ENCODE peak calls at places on chromosomes 3 and 15, in five cellular contexts. One of them, this sample, is unnamed.

GRCh38 chr3:124887177-124887995 is at the start of gene ITGB5:
- DNase-seq in ovary: peak; percentile 77
- DNase-seq in GM06990: peak; percentile 42
- DNase-seq in tibial nerve: peak; percentile 66
- DNase-seq in fibroblast of mammary gland: peak; percentile 74
- DNase-seq in this sample: peak; percentile 3

GRCh38 chr3:174202561-174202960 is 656.6 kb upstream of the NAALADL2 start:
- DNase-seq in tibial nerve: no peak
- DNase-seq in fibroblast of mammary gland: peak; percentile 25
- DNase-seq in ovary: no peak
- DNase-seq in GM06990: no peak
- DNase-seq in this sample: no peak

GRCh38 chr3:42600958-42601675 is 631 bp downstream of the NKTR start:
- DNase-seq in fibroblast of mammary gland: peak; percentile 66
- DNase-seq in ovary: no peak
- DNase-seq in GM06990: no peak
- DNase-seq in tibial nerve: peak; percentile 45
- DNase-seq in this sample: peak; percentile 60

GRCh38 chr3:107413264-107413663 is 36.0 kb downstream of the CCDC54 start:
- DNase-seq in tibial nerve: no peak
- DNase-seq in GM06990: no peak
- DNase-seq in ovary: no peak
- DNase-seq in fibroblast of mammary gland: no peak
- DNase-seq in this sample: no peak

GRCh38 chr3:99565316-99565715 is 73.1 kb upstream of the COL8A1 start:
- DNase-seq in GM06990: no peak
- DNase-seq in fibroblast of mammary gland: no peak
- DNase-seq in tibial nerve: no peak
- DNase-seq in ovary: no peak
- DNase-seq in this sample: no peak

GRCh38 chr3:128629936-128630335 is 20.7 kb downstream of the RPN1 start:
- DNase-seq in tibial nerve: no peak
- DNase-seq in ovary: no peak
- DNase-seq in GM06990: no peak
- DNase-seq in fibroblast of mammary gland: no peak
- DNase-seq in this sample: no peak

GRCh38 chr3:59517448-59517847 is 467.6 kb upstream of the CFAP20DC start:
- DNase-seq in tibial nerve: no peak
- DNase-seq in fibroblast of mammary gland: no peak
- DNase-seq in GM06990: no peak
- DNase-seq in ovary: no peak
- DNase-seq in this sample: no peak

GRCh38 chr15:33243869-33244268 is 49.4 kb upstream of the FMN1 start:
- DNase-seq in GM06990: no peak
- DNase-seq in tibial nerve: no peak
- DNase-seq in fibroblast of mammary gland: peak; percentile 67
- DNase-seq in ovary: no peak
- DNase-seq in this sample: no peak

GRCh38 chr3:153138267-153139210 is 23.5 kb upstream of the RAP2B start:
- DNase-seq in fibroblast of mammary gland: peak; percentile 94
- DNase-seq in GM06990: peak; percentile 46
- DNase-seq in tibial nerve: peak; percentile 24
- DNase-seq in ovary: no peak
- DNase-seq in this sample: peak; percentile 63

GRCh38 chr3:10387881-10388621 is 67.1 kb upstream of the SEC13 start:
- DNase-seq in fibroblast of mammary gland: no peak
- DNase-seq in tibial nerve: no peak
- DNase-seq in ovary: no peak
- DNase-seq in GM06990: no peak
- DNase-seq in this sample: no peak

GRCh38 chr15:40313531-40314398 is 6.0 kb upstream of the PLCB2 start:
- DNase-seq in ovary: no peak
- DNase-seq in fibroblast of mammary gland: no peak
- DNase-seq in GM06990: no peak
- DNase-seq in tibial nerve: peak; percentile 64
- DNase-seq in this sample: peak; percentile 92

GRCh38 chr15:40317580-40317979 is 5.9 kb upstream of the INAFM2 start:
- DNase-seq in fibroblast of mammary gland: no peak
- DNase-seq in GM06990: no peak
- DNase-seq in tibial nerve: no peak
- DNase-seq in ovary: no peak
- DNase-seq in this sample: no peak

GRCh38 chr15:40312370-40313158 is 4.8 kb upstream of the PLCB2 start:
- DNase-seq in tibial nerve: no peak
- DNase-seq in ovary: no peak
- DNase-seq in fibroblast of mammary gland: no peak
- DNase-seq in GM06990: no peak
- DNase-seq in this sample: no peak

GRCh38 chr15:40310993-40311392 is 3.3 kb upstream of the PLCB2 start:
- DNase-seq in ovary: no peak
- DNase-seq in GM06990: no peak
- DNase-seq in fibroblast of mammary gland: no peak
- DNase-seq in tibial nerve: no peak
- DNase-seq in this sample: no peak

GRCh38 chr15:40314723-40315276 is 7.1 kb upstream of the PLCB2 start:
- DNase-seq in ovary: no peak
- DNase-seq in fibroblast of mammary gland: peak; percentile 49
- DNase-seq in tibial nerve: no peak
- DNase-seq in GM06990: no peak
- DNase-seq in this sample: no peak
- H3K4me3 ChIP-seq in ovary: no peak overlapping the region
- H3K4me3 ChIP-seq in fibroblast of mammary gland: no peak overlapping the region
- H3K4me3 ChIP-seq in tibial nerve: no peak overlapping the region
- H3K4me3 ChIP-seq in GM06990: no peak overlapping the region
- H3K4me3 ChIP-seq in this sample: no peak overlapping the region

GRCh38 chr15:69979783-69980182 is 117.9 kb downstream of the TLE3 start:
- DNase-seq in fibroblast of mammary gland: no peak
- DNase-seq in GM06990: peak; percentile 82
- DNase-seq in tibial nerve: no peak
- DNase-seq in ovary: no peak
- DNase-seq in this sample: no peak
- H3K4me3 ChIP-seq in fibroblast of mammary gland: no peak overlapping the region
- H3K4me3 ChIP-seq in GM06990: no peak overlapping the region
- H3K4me3 ChIP-seq in tibial nerve: no peak overlapping the region
- H3K4me3 ChIP-seq in ovary: no peak overlapping the region
- H3K4me3 ChIP-seq in this sample: no peak overlapping the region

GRCh38 chr3:187942658-187943241 is 197.5 kb upstream of the BCL6 start:
- DNase-seq in ovary: no peak
- DNase-seq in GM06990: no peak
- DNase-seq in fibroblast of mammary gland: no peak
- DNase-seq in tibial nerve: no peak
- DNase-seq in this sample: no peak
- H3K4me3 ChIP-seq in ovary: no peak overlapping the region
- H3K4me3 ChIP-seq in GM06990: no peak overlapping the region
- H3K4me3 ChIP-seq in fibroblast of mammary gland: no peak overlapping the region
- H3K4me3 ChIP-seq in tibial nerve: no peak overlapping the region
- H3K4me3 ChIP-seq in this sample: no peak overlapping the region

GRCh38 chr3:71225951-71226564 is 357.5 kb downstream of the FOXP1 start:
- DNase-seq in fibroblast of mammary gland: no peak
- DNase-seq in GM06990: no peak
- DNase-seq in tibial nerve: no peak
- DNase-seq in ovary: no peak
- DNase-seq in this sample: no peak
- H3K4me3 ChIP-seq in fibroblast of mammary gland: no peak overlapping the region
- H3K4me3 ChIP-seq in GM06990: peak overlapping the region; percentile 52
- H3K4me3 ChIP-seq in tibial nerve: peak overlapping the region; percentile 32
- H3K4me3 ChIP-seq in ovary: no peak overlapping the region
- H3K4me3 ChIP-seq in this sample: no peak overlapping the region

DNA sequence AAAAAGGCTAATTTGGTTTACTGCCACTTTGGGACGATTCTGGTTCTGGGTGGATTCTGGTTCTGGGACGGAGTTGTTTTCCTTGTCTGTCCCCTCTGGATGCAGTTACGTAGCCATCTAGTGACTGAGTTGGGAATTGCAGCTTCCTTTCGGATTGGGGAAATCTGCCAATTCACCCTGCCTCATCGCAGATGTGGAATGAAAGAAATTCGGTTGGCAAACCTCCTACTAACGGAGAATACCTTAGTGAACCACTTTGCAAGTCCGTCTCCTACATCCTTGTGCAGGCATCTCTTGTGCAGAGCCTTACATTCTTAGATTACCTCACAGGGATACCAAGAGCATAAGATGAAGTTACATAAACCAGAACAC is 31.5 kb upstream of the AP4E1 start:
- DNase-seq in fibroblast of mammary gland: peak; percentile 89
- DNase-seq in tibial nerve: peak; percentile 98
- DNase-seq in ovary: peak; percentile 63
- DNase-seq in GM06990: peak; percentile 30
- DNase-seq in this sample: no peak
- H3K4me3 ChIP-seq in fibroblast of mammary gland: peak overlapping the region; percentile 59
- H3K4me3 ChIP-seq in tibial nerve: peak overlapping the region; percentile 16
- H3K4me3 ChIP-seq in ovary: peak overlapping the region; percentile 29
- H3K4me3 ChIP-seq in GM06990: peak overlapping the region; percentile 62
- H3K4me3 ChIP-seq in this sample: peak overlapping the region; percentile 29

DNA sequence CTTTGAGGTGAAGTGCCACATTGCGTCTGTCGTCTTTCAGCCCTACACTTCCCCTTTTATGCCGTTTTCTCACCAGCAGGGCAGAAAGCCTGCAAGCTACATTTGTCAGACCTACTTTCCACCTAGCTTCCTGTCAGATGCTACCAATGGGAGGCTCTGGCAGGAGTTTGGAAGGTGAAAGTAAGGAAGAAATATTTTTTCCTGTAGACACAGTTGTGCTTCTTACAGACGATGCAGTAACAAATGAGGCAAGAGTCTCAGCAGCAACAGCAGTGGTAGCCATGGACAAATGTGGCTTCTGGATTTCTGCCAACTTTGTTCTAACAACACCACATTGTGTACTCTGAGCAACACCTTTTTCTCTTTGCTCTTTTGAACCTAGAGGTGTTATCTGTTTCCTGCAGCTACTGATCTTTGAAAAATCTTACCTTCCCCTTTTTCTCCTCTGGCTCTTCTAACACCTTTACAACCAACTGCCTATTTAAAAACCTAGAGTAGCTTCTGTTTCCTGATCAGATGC is 70.6 kb upstream of the STT3B start:
- DNase-seq in fibroblast of mammary gland: no peak
- DNase-seq in tibial nerve: no peak
- DNase-seq in ovary: no peak
- DNase-seq in GM06990: peak; percentile 44
- DNase-seq in this sample: peak; percentile 38
- H3K4me3 ChIP-seq in fibroblast of mammary gland: no peak overlapping the region
- H3K4me3 ChIP-seq in tibial nerve: no peak overlapping the region
- H3K4me3 ChIP-seq in ovary: no peak overlapping the region
- H3K4me3 ChIP-seq in GM06990: no peak overlapping the region
- H3K4me3 ChIP-seq in this sample: no peak overlapping the region

DNA sequence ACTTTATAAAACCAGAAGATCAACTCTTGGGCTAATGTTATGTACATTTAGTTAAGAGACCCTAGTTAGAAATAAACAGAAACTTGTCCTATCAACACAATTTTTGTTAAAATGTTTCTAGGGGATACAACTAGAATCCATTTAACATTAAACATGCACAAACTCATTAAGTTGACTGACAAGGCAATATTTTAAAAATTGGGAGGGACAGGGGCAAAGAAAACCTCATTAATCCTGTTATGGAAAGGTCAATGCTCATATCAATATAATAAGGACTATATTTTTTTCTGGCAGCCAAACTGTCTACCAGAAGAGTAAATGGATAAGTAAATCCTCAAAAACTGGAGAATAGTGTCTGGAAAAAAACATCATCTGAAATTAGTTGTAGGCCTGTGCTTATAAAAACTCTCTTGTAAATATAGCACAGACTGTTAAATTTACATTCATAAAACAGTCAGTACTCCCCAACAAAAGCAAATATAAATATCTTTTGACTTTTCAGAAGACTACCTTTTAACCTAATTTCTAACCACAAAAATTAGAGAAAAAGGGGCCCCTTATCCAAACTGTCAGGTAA is 4.4 kb downstream of the TRA2B start:
- DNase-seq in fibroblast of mammary gland: no peak
- DNase-seq in tibial nerve: no peak
- DNase-seq in GM06990: no peak
- DNase-seq in ovary: no peak
- DNase-seq in this sample: no peak
- H3K4me3 ChIP-seq in fibroblast of mammary gland: peak overlapping the region; percentile 100
- H3K4me3 ChIP-seq in tibial nerve: no peak overlapping the region
- H3K4me3 ChIP-seq in GM06990: peak overlapping the region; percentile 100
- H3K4me3 ChIP-seq in ovary: peak overlapping the region; percentile 95
- H3K4me3 ChIP-seq in this sample: peak overlapping the region; percentile 61

DNA sequence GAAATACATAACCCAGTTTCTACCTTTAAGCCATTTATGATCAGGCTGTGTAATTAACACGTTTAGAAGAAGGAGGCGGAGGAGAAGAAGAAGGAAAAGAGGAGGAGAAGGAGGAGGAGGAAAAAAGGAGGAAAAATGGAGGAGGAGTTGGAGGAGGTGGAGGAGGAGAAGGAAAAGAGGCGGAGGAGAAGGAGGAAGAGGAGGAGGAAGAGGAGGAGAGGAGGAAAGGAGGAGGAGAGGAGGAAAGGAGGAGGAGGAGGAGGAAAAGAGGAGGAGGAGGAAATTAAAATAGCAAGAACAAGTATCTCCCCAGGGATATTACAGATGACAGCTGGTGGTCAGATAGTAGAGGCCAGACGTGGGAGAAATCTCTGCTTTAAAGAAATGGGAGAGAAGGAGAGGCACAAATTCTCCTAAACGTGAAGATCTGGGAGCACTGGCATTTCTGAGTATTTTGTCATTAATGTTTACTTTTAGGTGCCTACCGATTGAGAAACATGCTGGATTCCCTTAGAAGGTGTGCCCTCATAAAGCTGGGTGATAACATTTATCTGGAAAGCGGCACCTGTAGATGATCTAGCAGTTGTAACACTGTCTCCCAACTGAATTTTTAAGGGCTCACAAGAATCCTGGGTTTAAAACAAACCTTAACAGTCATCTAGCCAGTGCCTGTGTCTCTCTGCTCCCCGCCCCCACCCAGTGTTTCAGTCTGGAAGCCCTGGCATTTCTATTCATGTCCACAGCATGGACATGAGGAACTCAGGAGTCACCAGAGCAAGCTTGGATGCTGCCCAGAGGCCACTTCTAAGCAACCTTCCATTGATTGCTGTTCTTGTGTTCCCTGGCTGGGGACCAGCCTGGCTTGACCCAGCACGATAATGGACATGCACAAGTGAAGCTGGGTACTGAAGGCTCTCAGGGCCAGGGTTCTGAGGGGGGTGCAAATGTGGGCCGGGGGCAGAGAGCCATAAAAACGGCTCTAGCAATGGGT is 75.2 kb downstream of the CHRNA7 start:
- DNase-seq in ovary: no peak
- DNase-seq in GM06990: no peak
- DNase-seq in tibial nerve: no peak
- DNase-seq in fibroblast of mammary gland: no peak
- DNase-seq in this sample: no peak
- H3K4me3 ChIP-seq in ovary: no peak overlapping the region
- H3K4me3 ChIP-seq in GM06990: no peak overlapping the region
- H3K4me3 ChIP-seq in tibial nerve: no peak overlapping the region
- H3K4me3 ChIP-seq in fibroblast of mammary gland: no peak overlapping the region
- H3K4me3 ChIP-seq in this sample: no peak overlapping the region

GRCh38 chr3:24518990-24519367 is 24.3 kb upstream of the THRB start:
- DNase-seq in tibial nerve: no peak
- DNase-seq in GM06990: no peak
- DNase-seq in ovary: no peak
- DNase-seq in fibroblast of mammary gland: no peak
- DNase-seq in this sample: no peak
- H3K4me3 ChIP-seq in tibial nerve: no peak overlapping the region
- H3K4me3 ChIP-seq in GM06990: no peak overlapping the region
- H3K4me3 ChIP-seq in ovary: no peak overlapping the region
- H3K4me3 ChIP-seq in fibroblast of mammary gland: no peak overlapping the region
- H3K4me3 ChIP-seq in this sample: no peak overlapping the region

GRCh38 chr3:134030382-134030753 is 643 bp upstream of the SLCO2A1 start:
- DNase-seq in tibial nerve: no peak
- DNase-seq in ovary: no peak
- DNase-seq in fibroblast of mammary gland: no peak
- DNase-seq in GM06990: no peak
- DNase-seq in this sample: no peak
- H3K4me3 ChIP-seq in tibial nerve: peak overlapping the region; percentile 41
- H3K4me3 ChIP-seq in ovary: peak overlapping the region; percentile 49
- H3K4me3 ChIP-seq in fibroblast of mammary gland: peak overlapping the region; percentile 34
- H3K4me3 ChIP-seq in GM06990: no peak overlapping the region
- H3K4me3 ChIP-seq in this sample: no peak overlapping the region

This sample was measured in HL-60.